ENCODE peak calls at places on chromosomes 12 and 14, in eight cellular contexts. L is breast epithelium, G is uterus, N is ovary, E is suprapubic skin, T is K562, B is transverse colon, R is lower leg skin. P is an unnamed sample.

GRCh38 chr14:81565441-81566290 is 32.0 kb upstream of the SEL1L start:
- DNase-seq in L (no peak), G (no peak), N (no peak), E (no peak), T (peak), B (no peak), R (no peak), P (no peak)

GRCh38 chr12:54229624-54230212 is 40.9 kb upstream of the SMUG1 start:
- DNase-seq in L (no peak), G (peak), N (no peak), E (no peak), T (no peak), B (no peak), R (peak), P (peak)

GRCh38 chr14:71532349-71532748 is 399.9 kb upstream of the RGS6 start:
- DNase-seq in L (no peak), G (no peak), N (no peak), E (no peak), T (no peak), B (no peak), R (no peak), P (no peak)

GRCh38 chr12:113241191-113242017 is 20.1 kb downstream of the TPCN1 start:
- DNase-seq in L (peak), G (no peak), N (no peak), E (no peak), T (no peak), B (peak), R (no peak), P (no peak)

GRCh38 chr14:89504602-89505320 is 87.7 kb upstream of the FOXN3 start:
- DNase-seq in L (no peak), G (no peak), N (no peak), E (no peak), T (no peak), B (no peak), R (no peak), P (no peak)

GRCh38 chr12:101592931-101593330 is 1.8 kb upstream of the MYBPC1 start:
- DNase-seq in L (no peak), G (no peak), N (no peak), E (no peak), T (no peak), B (no peak), R (no peak), P (no peak)

GRCh38 chr14:76698631-76699030 is 62.6 kb upstream of the VASH1 start:
- DNase-seq in L (no peak), G (no peak), N (no peak), E (no peak), T (no peak), B (no peak), R (no peak), P (no peak)

GRCh38 chr14:72045271-72045670 is 113.0 kb downstream of the RGS6 start:
- DNase-seq in L (no peak), G (no peak), N (no peak), E (no peak), T (no peak), B (no peak), R (no peak), P (no peak)

GRCh38 chr12:6052940-6053329 is 71.5 kb downstream of the VWF start:
- DNase-seq in L (no peak), G (no peak), N (no peak), E (no peak), T (no peak), B (no peak), R (no peak), P (no peak)

GRCh38 chr12:25690996-25691864 is 138.1 kb upstream of the LMNTD1 start:
- DNase-seq in L (no peak), G (no peak), N (no peak), E (no peak), T (no peak), B (no peak), R (no peak), P (no peak)

GRCh38 chr14:30638926-30639325 is 16.8 kb downstream of the SCFD1 start:
- DNase-seq in L (no peak), G (no peak), N (no peak), E (no peak), T (no peak), B (no peak), R (no peak), P (no peak)

GRCh38 chr14:88551936-88552565 is 2.8 kb downstream of the PTPN21 start:
- DNase-seq in L (no peak), G (peak), N (peak), E (no peak), T (no peak), B (no peak), R (no peak), P (peak)

GRCh38 chr12:94725375-94726168 is 75.2 kb upstream of the TMCC3 start:
- DNase-seq in L (no peak), G (no peak), N (no peak), E (no peak), T (peak), B (peak), R (peak), P (no peak)

GRCh38 chr12:121196902-121197301 is 13.0 kb upstream of the P2RX4 start:
- DNase-seq in L (no peak), G (no peak), N (no peak), E (no peak), T (no peak), B (no peak), R (no peak), P (no peak)

GRCh38 chr12:101962486-101962885 is 85.1 kb downstream of the DRAM1 start:
- DNase-seq in L (no peak), G (no peak), N (no peak), E (no peak), T (no peak), B (no peak), R (no peak), P (no peak)

GRCh38 chr14:88829188-88829587 is 4.7 kb downstream of the TTC8 start:
- DNase-seq in L (no peak), G (no peak), N (no peak), E (no peak), T (no peak), B (no peak), R (no peak), P (no peak)

GRCh38 chr14:71931492-71932228 is 569 bp upstream of the RGS6 start:
- DNase-seq in L (no peak), G (no peak), N (no peak), E (no peak), T (no peak), B (no peak), R (no peak), P (no peak)

GRCh38 chr12:58425481-58426392 is 484.4 kb downstream of the ATP23 start:
- DNase-seq in L (no peak), G (no peak), N (peak), E (no peak), T (no peak), B (peak), R (peak), P (no peak)

GRCh38 chr12:95085612-95086011 is 12.2 kb upstream of the NR2C1 start:
- DNase-seq in L (no peak), G (no peak), N (no peak), E (no peak), T (no peak), B (no peak), R (no peak), P (no peak)

GRCh38 chr12:19026637-19027508 is 102.7 kb upstream of the PLEKHA5 start:
- DNase-seq in L (no peak), G (no peak), N (no peak), E (no peak), T (no peak), B (no peak), R (no peak), P (no peak)

GRCh38 chr14:88919502-88919901 is 95.1 kb downstream of the TTC8 start:
- DNase-seq in L (no peak), G (no peak), N (no peak), E (no peak), T (no peak), B (peak), R (no peak), P (no peak)

GRCh38 chr14:61218765-61219164 is 62.4 kb downstream of the TMEM30B start:
- DNase-seq in L (no peak), G (no peak), N (no peak), E (no peak), T (no peak), B (no peak), R (peak), P (no peak)

GRCh38 chr12:105092336-105092735 is 8.1 kb upstream of the ALDH1L2 start:
- DNase-seq in L (peak), G (no peak), N (no peak), E (no peak), T (no peak), B (peak), R (no peak), P (no peak)

DNA sequence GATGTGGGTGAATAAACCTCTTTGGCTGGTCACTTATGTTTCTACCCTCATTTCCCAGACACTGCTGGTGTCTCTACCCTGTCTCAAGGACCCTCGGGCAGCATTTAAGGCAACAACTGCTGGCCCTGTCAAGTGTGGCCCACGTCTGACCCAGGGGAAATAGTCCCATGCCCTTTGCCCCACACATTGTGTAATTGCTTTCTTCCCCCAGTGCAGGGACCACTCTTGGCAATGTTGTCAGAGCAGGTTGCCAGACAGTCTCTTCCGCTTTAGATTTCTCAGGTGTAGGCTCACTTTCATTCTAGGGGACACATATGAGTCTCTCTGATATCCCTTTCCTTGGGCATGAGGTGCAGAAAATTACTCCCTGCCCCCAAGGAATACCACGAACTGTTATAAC is 216.7 kb downstream of the TMEM117 start:
- DNase-seq in L (no peak), G (no peak), N (no peak), E (no peak), T (no peak), B (no peak), R (no peak), P (no peak)
- TF ChIP-seq CTCF in L (no peak), G (no peak), N (no peak), E (no peak), T (no peak), B (no peak), R (no peak), P (no peak)

GRCh38 chr12:50504798-50505385 is at the start of gene DIP2B:
- DNase-seq in L (peak), G (peak), N (peak), E (peak), T (peak), B (peak), R (peak), P (peak)
- TF ChIP-seq POLR2A in L (no peak), G (peak), N (peak), E (peak), T (peak), B (peak), R (no peak), P (no peak)

DNA sequence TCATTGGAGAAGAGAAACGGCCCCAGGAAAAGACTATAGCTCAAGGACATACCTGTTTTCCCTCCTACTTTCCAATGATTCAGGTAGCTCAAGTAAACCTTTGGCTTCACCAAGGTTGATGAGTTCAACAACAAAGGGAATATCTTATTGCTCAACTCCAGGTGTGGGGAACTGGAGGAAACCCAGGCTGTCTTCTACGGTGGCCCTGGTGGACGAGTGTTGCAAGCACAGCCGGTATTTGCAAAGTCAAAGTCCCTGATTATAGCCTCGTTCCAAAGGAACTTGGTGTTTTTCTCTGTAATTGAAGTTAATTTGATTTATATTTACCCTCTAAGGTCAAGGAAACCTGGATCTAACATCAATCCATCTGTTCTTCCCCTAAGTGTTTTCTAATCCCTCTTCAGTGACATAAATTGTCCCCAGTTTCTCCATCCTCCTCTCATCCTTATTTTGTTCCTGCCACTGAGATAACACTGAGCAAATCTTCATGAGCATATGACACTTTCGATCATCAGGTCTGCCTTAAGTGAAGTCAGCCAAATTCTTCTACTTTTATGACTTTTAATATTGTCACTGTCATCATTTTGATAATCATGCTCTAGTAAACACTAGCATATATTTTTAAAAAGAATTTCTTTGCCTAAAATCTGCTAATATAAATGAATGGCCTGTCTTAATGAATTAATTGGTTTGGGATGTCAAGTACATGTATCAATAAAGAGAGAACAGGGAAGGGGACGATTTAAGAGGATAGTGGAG is 174.6 kb upstream of the TBX3 start:
- DNase-seq in L (no peak), G (no peak), N (no peak), E (no peak), T (peak), B (peak), R (no peak), P (no peak)
- TF ChIP-seq CTCF in L (no peak), G (no peak), N (no peak), E (no peak), T (no peak), B (peak), R (no peak), P (no peak)

GRCh38 chr14:65001758-65002157 is 15.1 kb downstream of the FNTB start:
- DNase-seq in L (no peak), G (no peak), N (no peak), E (no peak), T (no peak), B (no peak), R (no peak), P (no peak)

GRCh38 chr14:65000868-65001600 is 14.3 kb downstream of the FNTB start:
- DNase-seq in L (no peak), G (no peak), N (no peak), E (no peak), T (no peak), B (no peak), R (no peak), P (no peak)

GRCh38 chr14:65006251-65006721 is 19.6 kb downstream of the FNTB start:
- DNase-seq in L (no peak), G (no peak), N (no peak), E (no peak), T (peak), B (no peak), R (no peak), P (no peak)

GRCh38 chr14:65002586-65003210 is 16.0 kb downstream of the FNTB start:
- DNase-seq in L (no peak), G (no peak), N (no peak), E (no peak), T (no peak), B (no peak), R (no peak), P (no peak)

GRCh38 chr14:65003394-65003793 is 16.7 kb downstream of the FNTB start:
- DNase-seq in L (no peak), G (no peak), N (no peak), E (no peak), T (no peak), B (no peak), R (no peak), P (no peak)
- TF ChIP-seq POLR2A in L (no peak), G (no peak), N (no peak), E (no peak), T (no peak), B (no peak), R (no peak), P (no peak)

DNA sequence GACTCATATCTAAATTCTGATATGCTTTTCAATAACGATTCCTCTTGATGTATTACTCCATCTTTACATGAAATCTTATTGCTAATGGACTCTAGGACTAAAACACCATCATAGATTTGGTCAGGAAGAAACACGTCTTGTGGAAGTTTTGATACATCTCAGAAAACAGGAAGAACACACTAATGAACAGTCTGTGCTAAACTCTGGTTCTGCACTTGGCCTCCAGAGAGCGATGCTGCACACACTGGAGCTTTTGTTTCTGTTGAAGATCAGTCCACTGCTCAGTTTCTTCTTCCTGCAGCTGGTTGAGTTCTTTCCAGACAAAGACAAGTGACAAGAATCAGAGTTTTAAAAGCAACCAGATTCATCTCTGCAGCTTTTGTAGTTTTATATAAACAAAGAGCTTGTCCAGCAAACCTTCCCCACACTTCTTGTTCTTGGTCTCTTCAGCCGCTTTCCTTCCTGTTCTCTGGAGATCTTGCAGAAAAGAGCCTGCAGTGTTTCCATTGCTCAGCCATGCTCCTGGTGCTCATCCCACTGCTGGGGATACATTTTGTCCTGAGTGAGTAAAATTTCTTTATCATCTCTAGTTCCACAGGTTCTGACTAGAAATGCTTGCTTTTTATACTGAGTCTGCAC is 229.1 kb upstream of the OR4E1 start:
- DNase-seq in L (no peak), G (no peak), N (no peak), E (no peak), T (no peak), B (no peak), R (no peak), P (no peak)
- TF ChIP-seq CTCF in L (no peak), G (no peak), N (no peak), E (no peak), T (no peak), B (no peak), R (no peak), P (no peak)

GRCh38 chr14:105072892-105073719 is 7.9 kb upstream of the GPR132 start:
- DNase-seq in L (no peak), G (no peak), N (no peak), E (no peak), T (no peak), B (no peak), R (no peak), P (no peak)
- TF ChIP-seq POLR2A in L (no peak), G (no peak), N (no peak), E (no peak), T (no peak), B (no peak), R (no peak), P (no peak)

GRCh38 chr12:69550951-69551350 is 34.3 kb upstream of the CCT2 start:
- DNase-seq in L (no peak), G (no peak), N (no peak), E (no peak), T (no peak), B (no peak), R (no peak), P (no peak)
- TF ChIP-seq CTCF in L (no peak), G (no peak), N (no peak), E (no peak), T (no peak), B (no peak), R (no peak), P (no peak)